ENCODE peak calls at places on chromosome 19, in ten cellular contexts. X is heart right ventricle; Q is endodermal cell; B is GM23248; G is DND-41; R is left ventricle myocardium inferior; C is mesendoderm; I is adrenal gland; J is tibial nerve; V is CD4-positive, alpha-beta memory T cell. S is an unnamed sample.
A peak's percentile ranks its signal among the peaks of the same experiment; 100 is the strongest.

GRCh38 chr19:8367327-8368001 is 3.5 kb downstream of the ANGPTL4 start:
- DNase-seq in X (peak; percentile 90), Q (peak; percentile 84), B (peak; percentile 92), G (no peak), R (peak; percentile 91), C (peak; percentile 85), I (peak; percentile 89), J (peak; percentile 75), V (no peak), S (no peak)

GRCh38 chr19:49389406-49389805 is 1.4 kb downstream of the KASH5 start:
- DNase-seq in X (no peak), Q (no peak), B (no peak), G (no peak), R (no peak), C (no peak), I (no peak), J (no peak), V (no peak), S (no peak)

GRCh38 chr19:56839665-56840451 is 668 bp downstream of the PEG3 start:
- DNase-seq in X (peak; percentile 95), Q (no peak), B (no peak), G (no peak), R (peak; percentile 93), C (peak; percentile 99), I (peak; percentile 98), J (peak; percentile 90), V (no peak), S (no peak)

GRCh38 chr19:43748205-43748594 is 6.6 kb downstream of the SMG9 start:
- DNase-seq in X (no peak), Q (no peak), B (no peak), G (no peak), R (no peak), C (no peak), I (no peak), J (no peak), V (no peak), S (no peak)

GRCh38 chr19:23996549-23996948 is 81.9 kb downstream of the ZNF726 start:
- DNase-seq in X (no peak), Q (peak; percentile 66), B (peak; percentile 14), G (peak; percentile 10), R (no peak), C (peak; percentile 46), I (no peak), J (no peak), V (no peak), S (no peak)

GRCh38 chr19:460877-461609 is at the start of gene SHC2:
- DNase-seq in X (peak; percentile 42), Q (no peak), B (no peak), G (no peak), R (peak; percentile 38), C (no peak), I (no peak), J (no peak), V (no peak), S (no peak)

GRCh38 chr19:45186509-45187334 is 8.1 kb downstream of the BLOC1S3 start:
- DNase-seq in X (no peak), Q (no peak), B (peak; percentile 39), G (no peak), R (no peak), C (no peak), I (no peak), J (no peak), V (no peak), S (no peak)

GRCh38 chr19:38989066-38989605 is 13.6 kb upstream of the FBXO17 start:
- DNase-seq in X (no peak), Q (peak; percentile 75), B (peak; percentile 27), G (no peak), R (no peak), C (peak; percentile 69), I (no peak), J (no peak), V (no peak), S (no peak)

GRCh38 chr19:46147791-46148288 is at the start of gene IGFL2:
- DNase-seq in X (no peak), Q (no peak), B (peak; percentile 39), G (no peak), R (no peak), C (no peak), I (no peak), J (no peak), V (no peak), S (no peak)

GRCh38 chr19:18292810-18293641 is 11.6 kb upstream of the JUND start:
- DNase-seq in X (peak; percentile 90), Q (peak; percentile 97), B (peak; percentile 69), G (peak; percentile 48), R (peak; percentile 91), C (peak; percentile 98), I (peak; percentile 98), J (peak; percentile 74), V (no peak), S (peak; percentile 17)

GRCh38 chr19:10363789-10364281 is 16.5 kb downstream of the TYK2 start:
- DNase-seq in X (no peak), Q (no peak), B (no peak), G (no peak), R (no peak), C (peak; percentile 64), I (no peak), J (no peak), V (no peak), S (no peak)
- H3K36me3 ChIP-seq in X (peaks cover 51% of the 10 kb centered on the region), Q (peaks cover 29% of the 10 kb centered on the region), B (peaks cover 9% of the 10 kb centered on the region), G (peaks cover 84% of the 10 kb centered on the region), R (peaks cover 89% of the 10 kb centered on the region), C (no peaks in the 10 kb centered on the region), I (no peaks in the 10 kb centered on the region), J (no peaks in the 10 kb centered on the region), V (peaks cover 65% of the 10 kb centered on the region), S (peaks cover 74% of the 10 kb centered on the region)

DNA sequence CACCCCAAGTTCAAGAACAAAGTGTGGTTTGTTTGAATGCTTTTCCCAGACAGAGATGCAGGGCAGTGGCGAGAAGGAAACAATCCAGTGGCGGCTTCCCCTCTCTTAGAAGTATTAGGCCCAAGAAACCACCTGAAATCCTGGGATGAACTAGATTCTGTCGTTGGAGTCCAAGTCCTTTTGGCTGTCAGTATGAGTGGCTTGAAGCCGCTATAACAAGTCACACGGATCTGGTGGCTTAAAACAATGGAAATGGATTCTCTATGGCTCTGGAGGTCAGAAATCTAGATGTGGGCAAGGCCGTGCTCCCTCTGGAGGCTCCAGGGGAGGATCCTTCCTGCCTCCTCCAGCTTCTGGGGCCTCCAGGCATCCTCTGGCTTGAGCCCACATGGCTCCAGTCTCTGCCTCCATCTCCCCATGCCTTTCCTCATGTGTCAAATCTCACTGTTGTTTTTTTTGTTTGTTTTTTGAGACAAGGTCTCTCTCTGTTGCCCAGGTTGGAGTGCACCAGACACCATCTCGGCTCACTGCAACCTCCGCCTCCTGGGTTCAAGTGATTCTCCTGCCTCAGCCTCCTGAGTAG is 97.7 kb downstream of the GNG7 start:
- DNase-seq in X (no peak), Q (no peak), B (no peak), G (no peak), R (no peak), C (no peak), I (no peak), J (no peak), V (no peak), S (no peak)
- H3K4me3 ChIP-seq in X (no peak overlapping the region), Q (no peak overlapping the region), B (no peak overlapping the region), G (no peak overlapping the region), R (no peak overlapping the region), C (no peak overlapping the region), I (no peak overlapping the region), J (no peak overlapping the region), V (no peak overlapping the region), S (no peak overlapping the region)

GRCh38 chr19:31354316-31354715 is 5.1 kb upstream of the TSHZ3 start:
- DNase-seq in X (no peak), Q (peak; percentile 60), B (no peak), G (no peak), R (no peak), C (no peak), I (no peak), J (no peak), V (no peak), S (no peak)

GRCh38 chr19:31351212-31352193 is 2.3 kb upstream of the TSHZ3 start:
- DNase-seq in X (no peak), Q (peak; percentile 73), B (peak; percentile 80), G (peak; percentile 30), R (peak; percentile 44), C (peak; percentile 77), I (peak; percentile 42), J (no peak), V (no peak), S (peak; percentile 11)

GRCh38 chr19:31352296-31352781 is 3.1 kb upstream of the TSHZ3 start:
- DNase-seq in X (no peak), Q (peak; percentile 64), B (no peak), G (no peak), R (no peak), C (peak; percentile 70), I (no peak), J (no peak), V (no peak), S (no peak)

GRCh38 chr19:31353826-31354225 is 4.6 kb upstream of the TSHZ3 start:
- DNase-seq in X (no peak), Q (peak; percentile 86), B (no peak), G (no peak), R (no peak), C (peak; percentile 72), I (no peak), J (no peak), V (no peak), S (peak; percentile 9)

GRCh38 chr19:31352782-31353651 is 3.8 kb upstream of the TSHZ3 start:
- DNase-seq in X (no peak), Q (peak; percentile 64), B (no peak), G (no peak), R (no peak), C (peak; percentile 85), I (no peak), J (no peak), V (no peak), S (no peak)
- H3K4me1 ChIP-seq in X (peaks cover 58% of the 10 kb centered on the region), Q (peaks cover 8% of the 10 kb centered on the region), B (no peaks in the 10 kb centered on the region), G (peaks cover 14% of the 10 kb centered on the region), R (peaks cover 51% of the 10 kb centered on the region), C (peaks cover 7% of the 10 kb centered on the region), I (peaks cover 20% of the 10 kb centered on the region), J (no peaks in the 10 kb centered on the region), V (peaks cover 56% of the 10 kb centered on the region), S (peaks cover 62% of the 10 kb centered on the region)

DNA sequence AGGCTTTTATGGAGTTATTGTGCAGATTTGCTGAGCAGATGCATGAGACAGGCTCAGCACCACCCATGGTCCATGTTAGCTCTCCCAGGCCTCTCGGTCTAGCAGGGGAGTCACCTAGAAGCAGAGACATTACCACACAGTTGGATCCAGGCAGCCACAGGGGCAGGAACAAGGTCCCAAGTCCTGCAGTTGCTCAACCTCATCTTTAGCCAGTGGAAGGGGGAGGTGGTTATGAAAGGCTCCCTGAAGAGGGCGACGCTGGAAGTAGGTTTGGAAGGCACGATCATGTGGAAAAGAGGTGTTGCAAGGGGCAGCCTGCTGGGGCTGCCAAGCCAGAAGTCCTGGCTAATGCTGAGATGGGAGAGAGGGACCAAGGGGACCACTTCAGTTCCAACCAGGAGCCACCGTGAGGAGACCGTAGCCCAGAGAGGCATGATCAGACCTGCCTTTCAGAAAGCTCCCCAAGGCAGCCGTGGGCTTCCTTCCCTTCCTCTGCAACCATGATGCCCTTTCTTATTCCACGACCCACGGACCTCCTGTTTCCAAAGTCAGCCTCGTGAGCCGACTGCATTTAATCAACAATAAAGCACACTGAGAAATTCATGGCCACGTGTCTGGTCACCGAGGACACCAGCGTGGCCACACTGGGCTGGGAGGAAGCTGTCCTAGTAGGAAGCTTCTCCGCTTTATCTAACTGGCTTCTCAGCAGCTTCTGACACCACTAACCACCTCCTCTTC is 2.5 kb downstream of the AP1M1 start:
- DNase-seq in X (no peak), Q (no peak), B (peak; percentile 69), G (no peak), R (no peak), C (peak; percentile 31), I (peak; percentile 77), J (peak; percentile 31), V (no peak), S (no peak)
- H3K36me3 ChIP-seq in X (peaks cover 16% of the 10 kb centered on the region), Q (peaks cover 23% of the 10 kb centered on the region), B (peaks cover 3% of the 10 kb centered on the region), G (peaks cover 60% of the 10 kb centered on the region), R (peaks cover 36% of the 10 kb centered on the region), C (no peaks in the 10 kb centered on the region), I (no peaks in the 10 kb centered on the region), J (no peaks in the 10 kb centered on the region), V (peaks cover 21% of the 10 kb centered on the region), S (peaks cover 35% of the 10 kb centered on the region)

GRCh38 chr19:12885749-12886706 is 973 bp downstream of the KLF1 start:
- DNase-seq in X (no peak), Q (peak; percentile 81), B (no peak), G (no peak), R (no peak), C (peak; percentile 88), I (no peak), J (no peak), V (no peak), S (no peak)
- H3K4me3 ChIP-seq in X (peak overlapping the region; percentile 40), Q (peak overlapping the region; percentile 77), B (peak overlapping the region; percentile 64), G (no peak overlapping the region), R (peak overlapping the region; percentile 57), C (peak overlapping the region; percentile 46), I (peak overlapping the region; percentile 44), J (peak overlapping the region; percentile 16), V (peak overlapping the region; percentile 57), S (no peak overlapping the region)